ENCODE peak calls at places on chromosomes 6 and 20, in ten cellular contexts. O is cardiac fibroblast; V is astrocyte of the spinal cord; C is suprapubic skin; A is OCI-M1; P is T-helper 2 cell; K is stimulated activated CD4-positive, alpha-beta T cell treated with anti-CD3 and anti-CD28 coated beads, TNF-alpha, amount 100 ng/mL, for 24 hours; R is occipital lobe; Y is H9; Q is NCI-H1092 treated with DMSO at 0.1 percent for 48 hours. H is an unnamed sample.
A peak's percentile ranks its signal among the peaks of the same experiment; 100 is the strongest.

GRCh38 chr6:155031091-155031490 is 36.0 kb downstream of the TIAM2 start:
- DNase-seq in O (no peak), V (no peak), C (no peak), A (no peak), P (no peak), K (no peak), R (no peak), Y (no peak), Q (no peak), H (no peak)

GRCh38 chr20:33667245-33668086 is 723 bp downstream of the ACTL10 start:
- DNase-seq in O (peak; percentile 78), V (no peak), C (no peak), A (no peak), P (peak; percentile 64), K (peak; percentile 68), R (peak; percentile 57), Y (peak; percentile 89), Q (no peak), H (no peak)

GRCh38 chr20:31823360-31824124 is 4.4 kb downstream of the MYLK2 start:
- DNase-seq in O (peak; percentile 54), V (no peak), C (no peak), A (no peak), P (no peak), K (no peak), R (no peak), Y (no peak), Q (no peak), H (no peak)

GRCh38 chr20:63694596-63695418 is 1.6 kb upstream of the TNFRSF6B start:
- DNase-seq in O (no peak), V (no peak), C (peak; percentile 59), A (no peak), P (no peak), K (no peak), R (no peak), Y (no peak), Q (no peak), H (no peak)

GRCh38 chr6:75201901-75202672 is 3.8 kb downstream of the COL12A1 start:
- DNase-seq in O (peak; percentile 23), V (peak; percentile 58), C (no peak), A (no peak), P (no peak), K (no peak), R (no peak), Y (peak; percentile 70), Q (peak; percentile 69), H (no peak)

GRCh38 chr6:13445005-13445743 is 42.2 kb downstream of the GFOD1 start:
- DNase-seq in O (peak; percentile 61), V (no peak), C (peak; percentile 73), A (no peak), P (no peak), K (no peak), R (peak; percentile 52), Y (no peak), Q (peak; percentile 48), H (no peak)

GRCh38 chr20:47389867-47390347 is 33.4 kb upstream of the ZMYND8 start:
- DNase-seq in O (peak; percentile 90), V (peak; percentile 39), C (no peak), A (no peak), P (no peak), K (no peak), R (peak; percentile 10), Y (no peak), Q (no peak), H (no peak)

GRCh38 chr6:2807342-2808090 is 34.1 kb downstream of the SERPINB1 start:
- DNase-seq in O (no peak), V (no peak), C (no peak), A (no peak), P (no peak), K (no peak), R (no peak), Y (no peak), Q (no peak), H (no peak)

GRCh38 chr6:113306552-113307145 is 550.5 kb upstream of the MARCKS start:
- DNase-seq in O (peak; percentile 39), V (no peak), C (peak; percentile 61), A (peak; percentile 78), P (no peak), K (no peak), R (no peak), Y (peak; percentile 74), Q (peak; percentile 5), H (no peak)

GRCh38 chr6:48610846-48611245 is 499.8 kb upstream of the PTCHD4 start:
- DNase-seq in O (peak; percentile 59), V (peak; percentile 24), C (no peak), A (peak; percentile 26), P (no peak), K (no peak), R (no peak), Y (no peak), Q (no peak), H (no peak)

GRCh38 chr6:19492631-19493030 is 344.5 kb upstream of the ID4 start:
- DNase-seq in O (no peak), V (no peak), C (no peak), A (peak; percentile 23), P (no peak), K (no peak), R (no peak), Y (no peak), Q (no peak), H (no peak)

GRCh38 chr6:125986956-125987617 is 747 bp downstream of the TRMT11 start:
- DNase-seq in O (peak; percentile 37), V (peak; percentile 32), C (no peak), A (peak; percentile 80), P (no peak), K (no peak), R (no peak), Y (no peak), Q (peak; percentile 21), H (no peak)

GRCh38 chr6:104855507-104855906 is 4.2 kb downstream of the HACE1 start:
- DNase-seq in O (peak; percentile 54), V (peak; percentile 41), C (no peak), A (no peak), P (no peak), K (no peak), R (no peak), Y (no peak), Q (no peak), H (peak; percentile 55)

H was measured in LHCN-M2.